ENCODE peak calls at places on chromosomes 7 and 10, in six cellular contexts. One of them, this sample, is unnamed.

GRCh38 chr7:103715376-103716110 is 269.5 kb upstream of the SLC26A5 start:
- DNase-seq in NCI-H2171 treated with DMSO at 0.1 percent for 48 hours: no peak
- DNase-seq in left cardiac atrium: no peak
- DNase-seq in kidney tubule cell: no peak
- DNase-seq in epithelial cell of esophagus: no peak
- DNase-seq in naive B cell: no peak
- DNase-seq in this sample: no peak

GRCh38 chr7:27453702-27454405 is 208.8 kb downstream of the HIBADH start:
- DNase-seq in NCI-H2171 treated with DMSO at 0.1 percent for 48 hours: no peak
- DNase-seq in left cardiac atrium: no peak
- DNase-seq in epithelial cell of esophagus: no peak
- DNase-seq in kidney tubule cell: peak
- DNase-seq in naive B cell: no peak
- DNase-seq in this sample: no peak

GRCh38 chr7:95766657-95767056 is 5.7 kb upstream of the DYNC1I1 start:
- DNase-seq in kidney tubule cell: peak
- DNase-seq in left cardiac atrium: no peak
- DNase-seq in NCI-H2171 treated with DMSO at 0.1 percent for 48 hours: no peak
- DNase-seq in naive B cell: no peak
- DNase-seq in epithelial cell of esophagus: no peak
- DNase-seq in this sample: no peak

GRCh38 chr10:82394122-82394521 is 519.1 kb downstream of the NRG3 start:
- DNase-seq in naive B cell: no peak
- DNase-seq in epithelial cell of esophagus: no peak
- DNase-seq in kidney tubule cell: no peak
- DNase-seq in left cardiac atrium: peak
- DNase-seq in NCI-H2171 treated with DMSO at 0.1 percent for 48 hours: peak
- DNase-seq in this sample: no peak

GRCh38 chr10:129962092-129962494 is 2.0 kb downstream of the EBF3 start:
- DNase-seq in epithelial cell of esophagus: no peak
- DNase-seq in kidney tubule cell: no peak
- DNase-seq in left cardiac atrium: no peak
- DNase-seq in naive B cell: no peak
- DNase-seq in NCI-H2171 treated with DMSO at 0.1 percent for 48 hours: no peak
- DNase-seq in this sample: no peak

GRCh38 chr7:80686576-80686975 is 48.1 kb downstream of the CD36 start:
- DNase-seq in left cardiac atrium: no peak
- DNase-seq in epithelial cell of esophagus: peak
- DNase-seq in naive B cell: no peak
- DNase-seq in NCI-H2171 treated with DMSO at 0.1 percent for 48 hours: no peak
- DNase-seq in kidney tubule cell: no peak
- DNase-seq in this sample: no peak

GRCh38 chr7:112357136-112357535 is 93.1 kb upstream of the IFRD1 start:
- DNase-seq in NCI-H2171 treated with DMSO at 0.1 percent for 48 hours: no peak
- DNase-seq in left cardiac atrium: no peak
- DNase-seq in kidney tubule cell: no peak
- DNase-seq in epithelial cell of esophagus: no peak
- DNase-seq in naive B cell: no peak
- DNase-seq in this sample: no peak

GRCh38 chr7:1503390-1503789 is 799 bp downstream of the INTS1 start:
- DNase-seq in left cardiac atrium: no peak
- DNase-seq in NCI-H2171 treated with DMSO at 0.1 percent for 48 hours: no peak
- DNase-seq in epithelial cell of esophagus: no peak
- DNase-seq in naive B cell: no peak
- DNase-seq in kidney tubule cell: no peak
- DNase-seq in this sample: no peak

GRCh38 chr10:124596914-124597676 is 135.5 kb downstream of the LHPP start:
- DNase-seq in kidney tubule cell: no peak
- DNase-seq in epithelial cell of esophagus: no peak
- DNase-seq in NCI-H2171 treated with DMSO at 0.1 percent for 48 hours: no peak
- DNase-seq in naive B cell: no peak
- DNase-seq in left cardiac atrium: peak
- DNase-seq in this sample: no peak

GRCh38 chr10:61708841-61709240 is 46.1 kb downstream of the CABCOCO1 start:
- DNase-seq in NCI-H2171 treated with DMSO at 0.1 percent for 48 hours: no peak
- DNase-seq in left cardiac atrium: no peak
- DNase-seq in kidney tubule cell: no peak
- DNase-seq in naive B cell: no peak
- DNase-seq in epithelial cell of esophagus: no peak
- DNase-seq in this sample: no peak

GRCh38 chr7:5476001-5476400 is 52.4 kb upstream of the TNRC18 start:
- DNase-seq in epithelial cell of esophagus: no peak
- DNase-seq in naive B cell: no peak
- DNase-seq in kidney tubule cell: no peak
- DNase-seq in left cardiac atrium: no peak
- DNase-seq in NCI-H2171 treated with DMSO at 0.1 percent for 48 hours: no peak
- DNase-seq in this sample: no peak

GRCh38 chr10:63917363-63917762 is 396.2 kb downstream of the REEP3 start:
- DNase-seq in naive B cell: no peak
- DNase-seq in kidney tubule cell: no peak
- DNase-seq in NCI-H2171 treated with DMSO at 0.1 percent for 48 hours: peak
- DNase-seq in left cardiac atrium: no peak
- DNase-seq in epithelial cell of esophagus: no peak
- DNase-seq in this sample: no peak

GRCh38 chr7:69018200-69018599 is 580.1 kb upstream of the AUTS2 start:
- DNase-seq in epithelial cell of esophagus: no peak
- DNase-seq in naive B cell: no peak
- DNase-seq in NCI-H2171 treated with DMSO at 0.1 percent for 48 hours: no peak
- DNase-seq in left cardiac atrium: no peak
- DNase-seq in kidney tubule cell: no peak
- DNase-seq in this sample: no peak

GRCh38 chr7:38070718-38071117 is 107.3 kb upstream of the STARD3NL start:
- DNase-seq in NCI-H2171 treated with DMSO at 0.1 percent for 48 hours: peak
- DNase-seq in epithelial cell of esophagus: no peak
- DNase-seq in kidney tubule cell: peak
- DNase-seq in left cardiac atrium: no peak
- DNase-seq in naive B cell: no peak
- DNase-seq in this sample: no peak

GRCh38 chr7:115637123-115637522 is 393.4 kb downstream of the TFEC start:
- DNase-seq in naive B cell: no peak
- DNase-seq in kidney tubule cell: no peak
- DNase-seq in NCI-H2171 treated with DMSO at 0.1 percent for 48 hours: no peak
- DNase-seq in left cardiac atrium: no peak
- DNase-seq in epithelial cell of esophagus: no peak
- DNase-seq in this sample: no peak

GRCh38 chr7:12941512-12941911 is 254.1 kb downstream of the ARL4A start:
- DNase-seq in epithelial cell of esophagus: peak
- DNase-seq in left cardiac atrium: no peak
- DNase-seq in NCI-H2171 treated with DMSO at 0.1 percent for 48 hours: no peak
- DNase-seq in kidney tubule cell: no peak
- DNase-seq in naive B cell: no peak
- DNase-seq in this sample: peak

GRCh38 chr10:115030483-115031200 is 62.5 kb upstream of the ATRNL1 start:
- DNase-seq in left cardiac atrium: no peak
- DNase-seq in kidney tubule cell: no peak
- DNase-seq in NCI-H2171 treated with DMSO at 0.1 percent for 48 hours: no peak
- DNase-seq in epithelial cell of esophagus: no peak
- DNase-seq in naive B cell: no peak
- DNase-seq in this sample: no peak

GRCh38 chr10:89347706-89348457 is 20.1 kb downstream of the IFIT3 start:
- DNase-seq in epithelial cell of esophagus: no peak
- DNase-seq in naive B cell: no peak
- DNase-seq in kidney tubule cell: peak
- DNase-seq in NCI-H2171 treated with DMSO at 0.1 percent for 48 hours: no peak
- DNase-seq in left cardiac atrium: no peak
- DNase-seq in this sample: no peak

GRCh38 chr10:130221456-130222375 is 85.5 kb downstream of the GLRX3 start:
- DNase-seq in naive B cell: no peak
- DNase-seq in kidney tubule cell: no peak
- DNase-seq in left cardiac atrium: no peak
- DNase-seq in NCI-H2171 treated with DMSO at 0.1 percent for 48 hours: no peak
- DNase-seq in epithelial cell of esophagus: no peak
- DNase-seq in this sample: no peak

GRCh38 chr10:28054211-28054888 is 55.5 kb upstream of the ODAD2 start:
- DNase-seq in left cardiac atrium: no peak
- DNase-seq in naive B cell: no peak
- DNase-seq in NCI-H2171 treated with DMSO at 0.1 percent for 48 hours: no peak
- DNase-seq in epithelial cell of esophagus: peak
- DNase-seq in kidney tubule cell: peak
- DNase-seq in this sample: peak

GRCh38 chr7:13980474-13980873 is 9.0 kb downstream of the ETV1 start:
- DNase-seq in NCI-H2171 treated with DMSO at 0.1 percent for 48 hours: no peak
- DNase-seq in naive B cell: no peak
- DNase-seq in epithelial cell of esophagus: no peak
- DNase-seq in kidney tubule cell: no peak
- DNase-seq in left cardiac atrium: no peak
- DNase-seq in this sample: no peak

GRCh38 chr7:36280840-36281812 is 108.5 kb upstream of the ANLN start:
- DNase-seq in epithelial cell of esophagus: peak
- DNase-seq in left cardiac atrium: peak
- DNase-seq in naive B cell: no peak
- DNase-seq in kidney tubule cell: peak
- DNase-seq in NCI-H2171 treated with DMSO at 0.1 percent for 48 hours: peak
- DNase-seq in this sample: peak

GRCh38 chr10:27158421-27158820 is 3.3 kb downstream of the MASTL start:
- DNase-seq in epithelial cell of esophagus: peak
- DNase-seq in naive B cell: no peak
- DNase-seq in NCI-H2171 treated with DMSO at 0.1 percent for 48 hours: no peak
- DNase-seq in kidney tubule cell: peak
- DNase-seq in left cardiac atrium: no peak
- DNase-seq in this sample: no peak

GRCh38 chr7:71868797-71869196 is 543.3 kb downstream of the CALN1 start:
- DNase-seq in epithelial cell of esophagus: peak
- DNase-seq in naive B cell: no peak
- DNase-seq in NCI-H2171 treated with DMSO at 0.1 percent for 48 hours: no peak
- DNase-seq in kidney tubule cell: peak
- DNase-seq in left cardiac atrium: no peak
- DNase-seq in this sample: no peak

GRCh38 chr10:29837586-29837985 is 202.8 kb upstream of the SVIL start:
- DNase-seq in left cardiac atrium: no peak
- DNase-seq in epithelial cell of esophagus: no peak
- DNase-seq in naive B cell: no peak
- DNase-seq in NCI-H2171 treated with DMSO at 0.1 percent for 48 hours: no peak
- DNase-seq in kidney tubule cell: no peak
- DNase-seq in this sample: no peak

GRCh38 chr10:70148516-70148915 is 2.0 kb upstream of the TYSND1 start:
- DNase-seq in NCI-H2171 treated with DMSO at 0.1 percent for 48 hours: no peak
- DNase-seq in left cardiac atrium: no peak
- DNase-seq in kidney tubule cell: no peak
- DNase-seq in naive B cell: no peak
- DNase-seq in epithelial cell of esophagus: no peak
- DNase-seq in this sample: no peak

GRCh38 chr10:71756441-71757191 is 16.7 kb downstream of the VSIR start:
- DNase-seq in NCI-H2171 treated with DMSO at 0.1 percent for 48 hours: no peak
- DNase-seq in left cardiac atrium: no peak
- DNase-seq in epithelial cell of esophagus: no peak
- DNase-seq in naive B cell: no peak
- DNase-seq in kidney tubule cell: no peak
- DNase-seq in this sample: peak

GRCh38 chr10:33638401-33638800 is 303.9 kb upstream of the NRP1 start:
- DNase-seq in epithelial cell of esophagus: no peak
- DNase-seq in naive B cell: no peak
- DNase-seq in NCI-H2171 treated with DMSO at 0.1 percent for 48 hours: no peak
- DNase-seq in left cardiac atrium: no peak
- DNase-seq in kidney tubule cell: no peak
- DNase-seq in this sample: no peak

GRCh38 chr10:131926253-131926652 is 25.4 kb downstream of the PPP2R2D start:
- DNase-seq in naive B cell: no peak
- DNase-seq in kidney tubule cell: no peak
- DNase-seq in NCI-H2171 treated with DMSO at 0.1 percent for 48 hours: no peak
- DNase-seq in epithelial cell of esophagus: no peak
- DNase-seq in left cardiac atrium: no peak
- DNase-seq in this sample: no peak

GRCh38 chr7:25894902-25895791 is 256.9 kb upstream of the NFE2L3 start:
- DNase-seq in left cardiac atrium: peak
- DNase-seq in epithelial cell of esophagus: peak
- DNase-seq in NCI-H2171 treated with DMSO at 0.1 percent for 48 hours: no peak
- DNase-seq in naive B cell: peak
- DNase-seq in kidney tubule cell: peak
- DNase-seq in this sample: peak

GRCh38 chr10:81817611-81818160 is 57.3 kb upstream of the NRG3 start:
- DNase-seq in naive B cell: no peak
- DNase-seq in epithelial cell of esophagus: no peak
- DNase-seq in kidney tubule cell: no peak
- DNase-seq in left cardiac atrium: no peak
- DNase-seq in NCI-H2171 treated with DMSO at 0.1 percent for 48 hours: no peak
- DNase-seq in this sample: peak

GRCh38 chr7:66877577-66878300 is 43.3 kb upstream of the TMEM248 start:
- DNase-seq in NCI-H2171 treated with DMSO at 0.1 percent for 48 hours: no peak
- DNase-seq in epithelial cell of esophagus: no peak
- DNase-seq in naive B cell: no peak
- DNase-seq in kidney tubule cell: no peak
- DNase-seq in left cardiac atrium: no peak
- DNase-seq in this sample: no peak

GRCh38 chr10:128211064-128211504 is 84.9 kb upstream of the MKI67 start:
- DNase-seq in NCI-H2171 treated with DMSO at 0.1 percent for 48 hours: no peak
- DNase-seq in kidney tubule cell: no peak
- DNase-seq in naive B cell: no peak
- DNase-seq in left cardiac atrium: no peak
- DNase-seq in epithelial cell of esophagus: no peak
- DNase-seq in this sample: no peak

GRCh38 chr10:124197301-124198148 is 104.1 kb upstream of the CHST15 start:
- DNase-seq in left cardiac atrium: no peak
- DNase-seq in epithelial cell of esophagus: no peak
- DNase-seq in naive B cell: no peak
- DNase-seq in NCI-H2171 treated with DMSO at 0.1 percent for 48 hours: no peak
- DNase-seq in kidney tubule cell: no peak
- DNase-seq in this sample: no peak

GRCh38 chr10:90912176-90912575 is 8.7 kb downstream of the ANKRD1 start:
- DNase-seq in kidney tubule cell: no peak
- DNase-seq in epithelial cell of esophagus: peak
- DNase-seq in naive B cell: no peak
- DNase-seq in left cardiac atrium: no peak
- DNase-seq in NCI-H2171 treated with DMSO at 0.1 percent for 48 hours: no peak
- DNase-seq in this sample: no peak

GRCh38 chr10:48333856-48334255 is 27.4 kb downstream of the MAPK8 start:
- DNase-seq in kidney tubule cell: peak
- DNase-seq in epithelial cell of esophagus: peak
- DNase-seq in NCI-H2171 treated with DMSO at 0.1 percent for 48 hours: no peak
- DNase-seq in naive B cell: no peak
- DNase-seq in left cardiac atrium: peak
- DNase-seq in this sample: no peak

GRCh38 chr10:124166431-124167125 is 73.2 kb upstream of the CHST15 start:
- DNase-seq in NCI-H2171 treated with DMSO at 0.1 percent for 48 hours: no peak
- DNase-seq in left cardiac atrium: no peak
- DNase-seq in epithelial cell of esophagus: no peak
- DNase-seq in kidney tubule cell: no peak
- DNase-seq in naive B cell: no peak
- DNase-seq in this sample: no peak